ENCODE peak calls at places on chromosome 16, in nine cellular contexts. One of them, this sample, is unnamed.

GRCh38 chr16:66267287-66268137 is 99.0 kb upstream of the CDH5 start:
- DNase-seq in GM20000: no peak
- DNase-seq in neural crest cell: no peak
- DNase-seq in adrenal gland: no peak
- DNase-seq in CD8-positive, alpha-beta T cell: no peak
- DNase-seq in nephron progenitor cell: no peak
- DNase-seq in lung: no peak
- DNase-seq in mammary epithelial cell: no peak
- DNase-seq in astrocyte of the spinal cord: no peak
- DNase-seq in this sample: no peak

GRCh38 chr16:70162041-70162451 is 11.5 kb upstream of the CLEC18C start:
- DNase-seq in GM20000: no peak
- DNase-seq in neural crest cell: no peak
- DNase-seq in adrenal gland: no peak
- DNase-seq in CD8-positive, alpha-beta T cell: no peak
- DNase-seq in nephron progenitor cell: no peak
- DNase-seq in lung: peak
- DNase-seq in mammary epithelial cell: peak
- DNase-seq in astrocyte of the spinal cord: peak
- DNase-seq in this sample: peak

GRCh38 chr16:67349172-67349571 is 22.6 kb downstream of the LRRC36 start:
- DNase-seq in GM20000: no peak
- DNase-seq in neural crest cell: no peak
- DNase-seq in adrenal gland: no peak
- DNase-seq in CD8-positive, alpha-beta T cell: no peak
- DNase-seq in nephron progenitor cell: no peak
- DNase-seq in lung: no peak
- DNase-seq in mammary epithelial cell: peak
- DNase-seq in astrocyte of the spinal cord: peak
- DNase-seq in this sample: no peak

GRCh38 chr16:68520649-68521086 is 18.4 kb upstream of the ZFP90 start:
- DNase-seq in GM20000: peak
- DNase-seq in neural crest cell: peak
- DNase-seq in adrenal gland: peak
- DNase-seq in CD8-positive, alpha-beta T cell: peak
- DNase-seq in nephron progenitor cell: peak
- DNase-seq in lung: peak
- DNase-seq in mammary epithelial cell: peak
- DNase-seq in astrocyte of the spinal cord: peak
- DNase-seq in this sample: peak

GRCh38 chr16:20611975-20612471 is 35.9 kb upstream of the ACSM2B start:
- DNase-seq in GM20000: no peak
- DNase-seq in neural crest cell: no peak
- DNase-seq in adrenal gland: no peak
- DNase-seq in CD8-positive, alpha-beta T cell: no peak
- DNase-seq in nephron progenitor cell: no peak
- DNase-seq in lung: peak
- DNase-seq in mammary epithelial cell: no peak
- DNase-seq in astrocyte of the spinal cord: no peak
- DNase-seq in this sample: no peak

GRCh38 chr16:13558752-13559151 is 361.2 kb upstream of the ERCC4 start:
- DNase-seq in GM20000: no peak
- DNase-seq in neural crest cell: no peak
- DNase-seq in adrenal gland: no peak
- DNase-seq in CD8-positive, alpha-beta T cell: no peak
- DNase-seq in nephron progenitor cell: no peak
- DNase-seq in lung: no peak
- DNase-seq in mammary epithelial cell: no peak
- DNase-seq in astrocyte of the spinal cord: no peak
- DNase-seq in this sample: no peak

GRCh38 chr16:77431131-77431670 is 3.6 kb downstream of the ADAMTS18 start:
- DNase-seq in GM20000: no peak
- DNase-seq in neural crest cell: no peak
- DNase-seq in adrenal gland: no peak
- DNase-seq in CD8-positive, alpha-beta T cell: no peak
- DNase-seq in nephron progenitor cell: no peak
- DNase-seq in lung: no peak
- DNase-seq in mammary epithelial cell: no peak
- DNase-seq in astrocyte of the spinal cord: no peak
- DNase-seq in this sample: no peak

GRCh38 chr16:3695610-3696369 is 21.5 kb downstream of the TRAP1 start:
- DNase-seq in GM20000: no peak
- DNase-seq in neural crest cell: no peak
- DNase-seq in adrenal gland: no peak
- DNase-seq in CD8-positive, alpha-beta T cell: no peak
- DNase-seq in nephron progenitor cell: no peak
- DNase-seq in lung: no peak
- DNase-seq in mammary epithelial cell: no peak
- DNase-seq in astrocyte of the spinal cord: no peak
- DNase-seq in this sample: peak

GRCh38 chr16:5581963-5582362 is 484.4 kb upstream of the EEF2KMT start:
- DNase-seq in GM20000: no peak
- DNase-seq in neural crest cell: no peak
- DNase-seq in adrenal gland: no peak
- DNase-seq in CD8-positive, alpha-beta T cell: no peak
- DNase-seq in nephron progenitor cell: peak
- DNase-seq in lung: no peak
- DNase-seq in mammary epithelial cell: no peak
- DNase-seq in astrocyte of the spinal cord: no peak
- DNase-seq in this sample: no peak

GRCh38 chr16:67801889-67802288 is 4.5 kb downstream of the RANBP10 start:
- DNase-seq in GM20000: no peak
- DNase-seq in neural crest cell: no peak
- DNase-seq in adrenal gland: no peak
- DNase-seq in CD8-positive, alpha-beta T cell: peak
- DNase-seq in nephron progenitor cell: no peak
- DNase-seq in lung: no peak
- DNase-seq in mammary epithelial cell: no peak
- DNase-seq in astrocyte of the spinal cord: no peak
- DNase-seq in this sample: no peak

GRCh38 chr16:10617662-10618420 is 37.4 kb upstream of the EMP2 start:
- DNase-seq in GM20000: no peak
- DNase-seq in neural crest cell: no peak
- DNase-seq in adrenal gland: no peak
- DNase-seq in CD8-positive, alpha-beta T cell: no peak
- DNase-seq in nephron progenitor cell: no peak
- DNase-seq in lung: no peak
- DNase-seq in mammary epithelial cell: peak
- DNase-seq in astrocyte of the spinal cord: peak
- DNase-seq in this sample: no peak

GRCh38 chr16:10619271-10619849 is 39.0 kb upstream of the EMP2 start:
- DNase-seq in GM20000: peak
- DNase-seq in neural crest cell: no peak
- DNase-seq in adrenal gland: no peak
- DNase-seq in CD8-positive, alpha-beta T cell: no peak
- DNase-seq in nephron progenitor cell: peak
- DNase-seq in lung: peak
- DNase-seq in mammary epithelial cell: peak
- DNase-seq in astrocyte of the spinal cord: no peak
- DNase-seq in this sample: peak

GRCh38 chr16:10620120-10620519 is 39.7 kb upstream of the EMP2 start:
- DNase-seq in GM20000: no peak
- DNase-seq in neural crest cell: no peak
- DNase-seq in adrenal gland: no peak
- DNase-seq in CD8-positive, alpha-beta T cell: no peak
- DNase-seq in nephron progenitor cell: no peak
- DNase-seq in lung: no peak
- DNase-seq in mammary epithelial cell: no peak
- DNase-seq in astrocyte of the spinal cord: no peak
- DNase-seq in this sample: no peak

GRCh38 chr16:10616744-10617640 is 36.6 kb upstream of the EMP2 start:
- DNase-seq in GM20000: no peak
- DNase-seq in neural crest cell: peak
- DNase-seq in adrenal gland: no peak
- DNase-seq in CD8-positive, alpha-beta T cell: no peak
- DNase-seq in nephron progenitor cell: peak
- DNase-seq in lung: peak
- DNase-seq in mammary epithelial cell: peak
- DNase-seq in astrocyte of the spinal cord: peak
- DNase-seq in this sample: no peak

DNA sequence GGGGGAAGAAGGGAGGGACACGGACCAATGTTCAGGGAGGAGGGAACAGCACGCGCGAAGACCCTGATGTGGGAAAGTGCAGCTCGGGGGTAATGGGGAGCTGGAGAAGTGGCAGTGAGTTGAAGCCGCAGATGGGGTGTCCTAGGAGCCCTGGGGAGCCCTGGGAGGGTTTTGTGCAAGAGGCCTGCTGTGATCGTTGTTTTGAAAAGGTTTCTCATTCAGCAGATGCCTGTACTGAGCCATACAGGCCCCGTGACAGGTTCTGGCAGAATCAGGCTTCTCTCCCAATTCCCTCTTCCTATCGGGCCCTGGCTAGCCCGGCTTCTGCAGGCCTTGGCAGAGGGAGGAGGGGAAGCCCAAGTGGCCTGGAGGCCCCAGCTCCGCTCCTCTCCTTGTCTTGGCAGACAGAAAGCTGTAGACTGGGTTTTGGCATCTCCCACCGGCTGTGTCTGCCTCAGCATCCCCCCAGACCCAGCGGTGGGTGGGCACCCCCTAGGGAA is 38.4 kb upstream of the EMP2 start:
- DNase-seq in GM20000: no peak
- DNase-seq in neural crest cell: no peak
- DNase-seq in adrenal gland: no peak
- DNase-seq in CD8-positive, alpha-beta T cell: no peak
- DNase-seq in nephron progenitor cell: no peak
- DNase-seq in lung: no peak
- DNase-seq in mammary epithelial cell: peak
- DNase-seq in astrocyte of the spinal cord: no peak
- DNase-seq in this sample: no peak
- TF ChIP-seq CTCF in GM20000: no peak
- TF ChIP-seq CTCF in neural crest cell: no peak
- TF ChIP-seq CTCF in adrenal gland: no peak
- TF ChIP-seq CTCF in CD8-positive, alpha-beta T cell: no peak
- TF ChIP-seq CTCF in nephron progenitor cell: no peak
- TF ChIP-seq CTCF in lung: no peak
- TF ChIP-seq CTCF in mammary epithelial cell: no peak
- TF ChIP-seq CTCF in astrocyte of the spinal cord: no peak
- TF ChIP-seq CTCF in this sample: no peak

GRCh38 chr16:30484887-30485286 is 12.3 kb downstream of the ITGAL start:
- DNase-seq in GM20000: no peak
- DNase-seq in neural crest cell: no peak
- DNase-seq in adrenal gland: no peak
- DNase-seq in CD8-positive, alpha-beta T cell: no peak
- DNase-seq in nephron progenitor cell: no peak
- DNase-seq in lung: no peak
- DNase-seq in mammary epithelial cell: no peak
- DNase-seq in astrocyte of the spinal cord: no peak
- DNase-seq in this sample: no peak

GRCh38 chr16:30478766-30479478 is 6.4 kb downstream of the ITGAL start:
- DNase-seq in GM20000: no peak
- DNase-seq in neural crest cell: no peak
- DNase-seq in adrenal gland: no peak
- DNase-seq in CD8-positive, alpha-beta T cell: no peak
- DNase-seq in nephron progenitor cell: no peak
- DNase-seq in lung: no peak
- DNase-seq in mammary epithelial cell: no peak
- DNase-seq in astrocyte of the spinal cord: no peak
- DNase-seq in this sample: no peak

GRCh38 chr16:30476991-30477390 is 4.4 kb downstream of the ITGAL start:
- DNase-seq in GM20000: no peak
- DNase-seq in neural crest cell: no peak
- DNase-seq in adrenal gland: no peak
- DNase-seq in CD8-positive, alpha-beta T cell: no peak
- DNase-seq in nephron progenitor cell: no peak
- DNase-seq in lung: no peak
- DNase-seq in mammary epithelial cell: no peak
- DNase-seq in astrocyte of the spinal cord: no peak
- DNase-seq in this sample: no peak

GRCh38 chr16:30485818-30486436 is 13.4 kb downstream of the ITGAL start:
- DNase-seq in GM20000: no peak
- DNase-seq in neural crest cell: no peak
- DNase-seq in adrenal gland: no peak
- DNase-seq in CD8-positive, alpha-beta T cell: no peak
- DNase-seq in nephron progenitor cell: no peak
- DNase-seq in lung: no peak
- DNase-seq in mammary epithelial cell: no peak
- DNase-seq in astrocyte of the spinal cord: peak
- DNase-seq in this sample: no peak

GRCh38 chr16:30482366-30482765 is 9.8 kb downstream of the ITGAL start:
- DNase-seq in GM20000: no peak
- DNase-seq in neural crest cell: no peak
- DNase-seq in adrenal gland: no peak
- DNase-seq in CD8-positive, alpha-beta T cell: no peak
- DNase-seq in nephron progenitor cell: no peak
- DNase-seq in lung: no peak
- DNase-seq in mammary epithelial cell: no peak
- DNase-seq in astrocyte of the spinal cord: no peak
- DNase-seq in this sample: no peak
- TF ChIP-seq CTCF in GM20000: no peak
- TF ChIP-seq CTCF in neural crest cell: peak
- TF ChIP-seq CTCF in adrenal gland: no peak
- TF ChIP-seq CTCF in CD8-positive, alpha-beta T cell: peak
- TF ChIP-seq CTCF in nephron progenitor cell: no peak
- TF ChIP-seq CTCF in lung: no peak
- TF ChIP-seq CTCF in mammary epithelial cell: peak
- TF ChIP-seq CTCF in astrocyte of the spinal cord: peak
- TF ChIP-seq CTCF in this sample: no peak

DNA sequence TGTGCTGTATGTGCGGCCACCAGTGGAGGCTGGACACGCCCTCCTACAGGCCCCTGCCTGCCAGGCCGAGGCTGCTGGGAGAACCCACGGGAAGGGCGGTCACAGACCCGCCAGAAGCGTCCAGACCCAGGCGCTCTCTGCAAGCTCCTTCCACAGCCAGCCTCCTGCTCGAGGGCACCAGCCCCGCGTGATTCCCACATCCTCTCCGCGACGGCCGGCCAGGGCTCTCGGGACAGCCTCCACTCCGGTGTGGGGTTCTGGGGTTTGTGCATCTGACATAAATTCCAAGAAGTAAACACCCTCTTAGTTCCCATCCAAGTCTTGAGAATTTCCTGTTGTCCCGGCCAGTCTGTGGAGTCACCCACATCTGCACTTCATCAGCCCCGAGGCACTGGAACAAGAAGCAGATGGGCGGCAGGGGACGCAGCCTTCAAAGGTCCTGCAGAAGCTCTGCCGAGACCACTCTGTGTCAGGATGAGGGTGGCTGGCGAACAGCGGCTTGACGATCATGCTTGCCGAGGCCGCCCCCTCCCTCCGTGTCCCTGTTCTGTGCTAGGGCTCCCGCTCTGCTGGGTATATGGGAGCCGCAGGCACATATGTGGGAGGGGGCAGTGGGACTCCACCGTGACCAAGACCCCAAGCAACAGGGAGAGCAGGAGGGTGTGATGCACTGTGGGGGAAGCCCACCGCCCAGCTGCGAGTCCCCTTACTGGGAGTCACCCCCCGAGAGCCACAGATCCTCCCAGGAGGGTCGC is 2.4 kb upstream of the TMEM204 start:
- DNase-seq in GM20000: peak
- DNase-seq in neural crest cell: no peak
- DNase-seq in adrenal gland: no peak
- DNase-seq in CD8-positive, alpha-beta T cell: no peak
- DNase-seq in nephron progenitor cell: no peak
- DNase-seq in lung: no peak
- DNase-seq in mammary epithelial cell: no peak
- DNase-seq in astrocyte of the spinal cord: no peak
- DNase-seq in this sample: no peak
- TF ChIP-seq CTCF in GM20000: no peak
- TF ChIP-seq CTCF in neural crest cell: no peak
- TF ChIP-seq CTCF in adrenal gland: no peak
- TF ChIP-seq CTCF in CD8-positive, alpha-beta T cell: no peak
- TF ChIP-seq CTCF in nephron progenitor cell: no peak
- TF ChIP-seq CTCF in lung: no peak
- TF ChIP-seq CTCF in mammary epithelial cell: no peak
- TF ChIP-seq CTCF in astrocyte of the spinal cord: no peak
- TF ChIP-seq CTCF in this sample: no peak

GRCh38 chr16:386641-387156 is 4.9 kb upstream of the PGAP6 start:
- DNase-seq in GM20000: no peak
- DNase-seq in neural crest cell: peak
- DNase-seq in adrenal gland: no peak
- DNase-seq in CD8-positive, alpha-beta T cell: no peak
- DNase-seq in nephron progenitor cell: no peak
- DNase-seq in lung: no peak
- DNase-seq in mammary epithelial cell: no peak
- DNase-seq in astrocyte of the spinal cord: no peak
- DNase-seq in this sample: no peak
- TF ChIP-seq CTCF in GM20000: no peak
- TF ChIP-seq CTCF in neural crest cell: no peak
- TF ChIP-seq CTCF in adrenal gland: no peak
- TF ChIP-seq CTCF in CD8-positive, alpha-beta T cell: no peak
- TF ChIP-seq CTCF in nephron progenitor cell: no peak
- TF ChIP-seq CTCF in lung: no peak
- TF ChIP-seq CTCF in mammary epithelial cell: peak
- TF ChIP-seq CTCF in astrocyte of the spinal cord: no peak
- TF ChIP-seq CTCF in this sample: no peak